ENCODE peak calls at places on chromosomes 3 and 15, in four cellular contexts. One of them, this sample, is unnamed.

GRCh38 chr15:36886135-36887011 is 214.0 kb downstream of the MEIS2 start:
- DNase-seq in foreskin fibroblast: no peak
- DNase-seq in GM13977: peak; percentile 13
- DNase-seq in lower lobe of right lung: no peak
- DNase-seq in this sample: no peak

GRCh38 chr15:41967506-41968206 is 4.7 kb downstream of the EHD4 start:
- DNase-seq in foreskin fibroblast: peak; percentile 51
- DNase-seq in GM13977: peak; percentile 69
- DNase-seq in lower lobe of right lung: peak; percentile 63
- DNase-seq in this sample: no peak

GRCh38 chr3:3603351-3603750 is 195.9 kb upstream of the LRRN1 start:
- DNase-seq in foreskin fibroblast: no peak
- DNase-seq in GM13977: no peak
- DNase-seq in lower lobe of right lung: no peak
- DNase-seq in this sample: no peak

GRCh38 chr3:124730920-124731297 is 657 bp downstream of the UMPS start:
- DNase-seq in foreskin fibroblast: no peak
- DNase-seq in GM13977: no peak
- DNase-seq in lower lobe of right lung: no peak
- DNase-seq in this sample: no peak

GRCh38 chr3:111998661-111999641 is at the start of gene TAGLN3:
- DNase-seq in foreskin fibroblast: no peak
- DNase-seq in GM13977: peak; percentile 34
- DNase-seq in lower lobe of right lung: no peak
- DNase-seq in this sample: no peak

GRCh38 chr3:151169262-151169661 is 33.8 kb downstream of the GPR171 start:
- DNase-seq in foreskin fibroblast: no peak
- DNase-seq in GM13977: no peak
- DNase-seq in lower lobe of right lung: peak; percentile 57
- DNase-seq in this sample: no peak

GRCh38 chr15:81160312-81161214 is 26.5 kb downstream of the CFAP161 start:
- DNase-seq in foreskin fibroblast: peak; percentile 90
- DNase-seq in GM13977: no peak
- DNase-seq in lower lobe of right lung: no peak
- DNase-seq in this sample: no peak

GRCh38 chr15:43153269-43153668 is 19.9 kb downstream of the TMEM62 start:
- DNase-seq in foreskin fibroblast: no peak
- DNase-seq in GM13977: no peak
- DNase-seq in lower lobe of right lung: no peak
- DNase-seq in this sample: no peak

GRCh38 chr3:122493296-122493695 is 21.4 kb downstream of the KPNA1 start:
- DNase-seq in foreskin fibroblast: peak; percentile 20
- DNase-seq in GM13977: no peak
- DNase-seq in lower lobe of right lung: no peak
- DNase-seq in this sample: no peak

GRCh38 chr3:4983739-4984510 is 4.7 kb downstream of the BHLHE40 start:
- DNase-seq in foreskin fibroblast: peak; percentile 68
- DNase-seq in GM13977: peak; percentile 71
- DNase-seq in lower lobe of right lung: no peak
- DNase-seq in this sample: no peak

GRCh38 chr3:32120480-32120879 is 14.1 kb downstream of the GPD1L start:
- DNase-seq in foreskin fibroblast: no peak
- DNase-seq in GM13977: no peak
- DNase-seq in lower lobe of right lung: no peak
- DNase-seq in this sample: no peak

GRCh38 chr3:52004158-52004787 is 8.6 kb upstream of the RPL29 start:
- DNase-seq in foreskin fibroblast: peak; percentile 47
- DNase-seq in GM13977: peak; percentile 59
- DNase-seq in lower lobe of right lung: no peak
- DNase-seq in this sample: peak; percentile 46
- TF ChIP-seq CTCF in foreskin fibroblast: peak; percentile 64
- TF ChIP-seq CTCF in GM13977: peak; percentile 50
- TF ChIP-seq CTCF in lower lobe of right lung: peak; percentile 55
- TF ChIP-seq CTCF in this sample: peak; percentile 66

GRCh38 chr3:177818712-177819111 is 621.4 kb upstream of the TBL1XR1 start:
- DNase-seq in foreskin fibroblast: no peak
- DNase-seq in GM13977: no peak
- DNase-seq in lower lobe of right lung: no peak
- DNase-seq in this sample: no peak

GRCh38 chr3:177813322-177813721 is 616.0 kb upstream of the TBL1XR1 start:
- DNase-seq in foreskin fibroblast: no peak
- DNase-seq in GM13977: no peak
- DNase-seq in lower lobe of right lung: no peak
- DNase-seq in this sample: no peak

GRCh38 chr3:177820683-177821316 is 623.5 kb upstream of the TBL1XR1 start:
- DNase-seq in foreskin fibroblast: peak; percentile 14
- DNase-seq in GM13977: no peak
- DNase-seq in lower lobe of right lung: no peak
- DNase-seq in this sample: no peak

GRCh38 chr3:177817746-177818145 is 620.5 kb upstream of the TBL1XR1 start:
- DNase-seq in foreskin fibroblast: no peak
- DNase-seq in GM13977: no peak
- DNase-seq in lower lobe of right lung: no peak
- DNase-seq in this sample: no peak

DNA sequence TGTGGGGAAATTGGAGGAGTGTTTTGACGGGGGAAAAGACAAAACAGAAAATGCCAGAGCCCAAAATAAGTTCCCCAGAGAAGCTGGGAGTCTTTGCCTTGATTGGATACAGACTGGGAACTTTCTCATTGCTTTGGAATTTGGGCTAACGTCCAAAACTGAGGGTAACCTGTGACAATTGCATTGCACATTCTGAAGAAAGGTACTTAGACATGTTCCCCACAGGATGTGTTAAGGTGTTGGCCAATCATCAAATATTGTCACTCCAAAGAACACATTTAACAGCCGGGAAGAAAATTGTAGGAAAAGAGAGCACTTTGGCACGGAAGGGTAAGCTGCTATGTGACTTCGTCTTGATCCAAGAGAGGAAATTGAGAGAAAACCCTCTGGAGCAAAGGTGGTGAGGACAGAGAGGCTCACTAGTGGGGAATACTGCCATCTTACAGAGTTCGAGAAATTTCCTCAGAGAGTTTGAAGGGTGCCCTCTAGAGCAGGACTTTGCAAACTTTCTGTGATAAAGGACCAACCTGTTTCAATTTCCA is 619.5 kb upstream of the TBL1XR1 start:
- DNase-seq in foreskin fibroblast: peak; percentile 64
- DNase-seq in GM13977: no peak
- DNase-seq in lower lobe of right lung: no peak
- DNase-seq in this sample: no peak
- TF ChIP-seq CTCF in foreskin fibroblast: no peak
- TF ChIP-seq CTCF in GM13977: no peak
- TF ChIP-seq CTCF in lower lobe of right lung: no peak
- TF ChIP-seq CTCF in this sample: no peak

GRCh38 chr15:74418575-74419338 is 15.0 kb downstream of the SEMA7A start:
- DNase-seq in foreskin fibroblast: no peak
- DNase-seq in GM13977: no peak
- DNase-seq in lower lobe of right lung: no peak
- DNase-seq in this sample: no peak
- TF ChIP-seq CTCF in foreskin fibroblast: no peak
- TF ChIP-seq CTCF in GM13977: no peak
- TF ChIP-seq CTCF in lower lobe of right lung: no peak
- TF ChIP-seq CTCF in this sample: no peak

GRCh38 chr3:126401611-126402160 is 7.0 kb downstream of the CFAP100 start:
- DNase-seq in foreskin fibroblast: no peak
- DNase-seq in GM13977: no peak
- DNase-seq in lower lobe of right lung: no peak
- DNase-seq in this sample: no peak
- TF ChIP-seq CTCF in foreskin fibroblast: no peak
- TF ChIP-seq CTCF in GM13977: no peak
- TF ChIP-seq CTCF in lower lobe of right lung: no peak
- TF ChIP-seq CTCF in this sample: no peak

GRCh38 chr3:102235679-102236078 is 199.1 kb upstream of the ZPLD1 start:
- DNase-seq in foreskin fibroblast: no peak
- DNase-seq in GM13977: no peak
- DNase-seq in lower lobe of right lung: no peak
- DNase-seq in this sample: no peak
- TF ChIP-seq CTCF in foreskin fibroblast: peak; percentile 40
- TF ChIP-seq CTCF in GM13977: peak; percentile 23
- TF ChIP-seq CTCF in lower lobe of right lung: no peak
- TF ChIP-seq CTCF in this sample: peak; percentile 24

GRCh38 chr3:14839236-14839635 is 20.5 kb downstream of the FGD5 start:
- DNase-seq in foreskin fibroblast: no peak
- DNase-seq in GM13977: no peak
- DNase-seq in lower lobe of right lung: no peak
- DNase-seq in this sample: no peak
- TF ChIP-seq CTCF in foreskin fibroblast: no peak
- TF ChIP-seq CTCF in GM13977: no peak
- TF ChIP-seq CTCF in lower lobe of right lung: no peak
- TF ChIP-seq CTCF in this sample: no peak

GRCh38 chr3:197227780-197228574 is 70.4 kb downstream of the DLG1 start:
- DNase-seq in foreskin fibroblast: no peak
- DNase-seq in GM13977: no peak
- DNase-seq in lower lobe of right lung: no peak
- DNase-seq in this sample: no peak

GRCh38 chr3:197226179-197226578 is 72.2 kb downstream of the DLG1 start:
- DNase-seq in foreskin fibroblast: no peak
- DNase-seq in GM13977: no peak
- DNase-seq in lower lobe of right lung: no peak
- DNase-seq in this sample: no peak

GRCh38 chr3:197222816-197223419 is 75.5 kb downstream of the DLG1 start:
- DNase-seq in foreskin fibroblast: no peak
- DNase-seq in GM13977: peak; percentile 19
- DNase-seq in lower lobe of right lung: no peak
- DNase-seq in this sample: no peak

GRCh38 chr3:197225579-197225978 is 72.8 kb downstream of the DLG1 start:
- DNase-seq in foreskin fibroblast: no peak
- DNase-seq in GM13977: no peak
- DNase-seq in lower lobe of right lung: no peak
- DNase-seq in this sample: no peak

DNA sequence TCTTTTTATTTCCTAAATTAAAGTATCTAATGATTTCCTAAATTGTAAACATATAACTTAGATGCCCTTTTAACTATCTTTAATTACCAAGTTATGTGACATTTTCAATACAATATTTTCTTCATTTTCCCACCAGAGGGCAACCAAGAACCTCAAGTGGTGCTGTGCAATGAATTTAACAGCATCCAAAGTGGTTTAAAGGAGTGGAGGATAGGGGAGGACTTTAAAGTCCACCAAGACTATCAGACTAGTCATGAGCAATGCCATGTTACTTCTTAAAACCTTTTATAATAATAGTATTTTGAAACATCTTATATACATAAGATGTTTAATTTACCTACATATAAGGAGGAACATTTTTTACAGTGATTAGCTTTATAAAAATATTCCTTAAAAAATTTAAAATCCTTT is 74.4 kb downstream of the DLG1 start:
- DNase-seq in foreskin fibroblast: peak; percentile 34
- DNase-seq in GM13977: peak; percentile 47
- DNase-seq in lower lobe of right lung: no peak
- DNase-seq in this sample: no peak
- TF ChIP-seq CTCF in foreskin fibroblast: peak; percentile 36
- TF ChIP-seq CTCF in GM13977: peak; percentile 50
- TF ChIP-seq CTCF in lower lobe of right lung: peak; percentile 53
- TF ChIP-seq CTCF in this sample: peak; percentile 70

This sample was measured in progenitor cell of endocrine pancreas.